ENCODE peak calls at places on chromosome 18, in five cellular contexts. Y, L, U, B and N are unnamed samples.

GRCh38 chr18:54825626-54826344 is 2.5 kb upstream of the RAB27B start:
- DNase-seq in Y (no peak), L (no peak), U (no peak), B (no peak), N (no peak)

GRCh38 chr18:50853863-50854271 is 25.1 kb upstream of the ME2 start:
- DNase-seq in Y (peak; percentile 87), L (no peak), U (peak; percentile 14), B (no peak), N (no peak)

GRCh38 chr18:44758821-44759624 is 78.3 kb downstream of the SETBP1 start:
- DNase-seq in Y (no peak), L (no peak), U (no peak), B (no peak), N (no peak)

GRCh38 chr18:11901826-11902438 is 6.2 kb downstream of the MPPE1 start:
- DNase-seq in Y (no peak), L (no peak), U (no peak), B (no peak), N (no peak)

GRCh38 chr18:80246656-80247402 is 485 bp downstream of the PARD6G start:
- DNase-seq in Y (peak; percentile 49), L (peak; percentile 16), U (no peak), B (no peak), N (no peak)

GRCh38 chr18:394997-395383 is 105.5 kb downstream of the COLEC12 start:
- DNase-seq in Y (peak; percentile 98), L (no peak), U (no peak), B (peak; percentile 35), N (peak; percentile 78)

GRCh38 chr18:50320719-50321118 is 33.2 kb upstream of the CXXC1 start:
- DNase-seq in Y (no peak), L (peak; percentile 7), U (no peak), B (no peak), N (no peak)

GRCh38 chr18:45169610-45170009 is 445.7 kb upstream of the SLC14A2 start:
- DNase-seq in Y (peak; percentile 96), L (no peak), U (no peak), B (no peak), N (peak; percentile 73)

GRCh38 chr18:46843372-46843771 is 73.9 kb downstream of the PIAS2 start:
- DNase-seq in Y (no peak), L (no peak), U (no peak), B (no peak), N (no peak)

GRCh38 chr18:9055185-9055584 is 47.3 kb upstream of the NDUFV2 start:
- DNase-seq in Y (peak; percentile 88), L (no peak), U (no peak), B (no peak), N (peak; percentile 45)

GRCh38 chr18:76498064-76498463 is 3.0 kb upstream of the ZNF516 start:
- DNase-seq in Y (no peak), L (no peak), U (no peak), B (no peak), N (no peak)

GRCh38 chr18:39990540-39990939 is 1964.5 kb upstream of the PIK3C3 start:
- DNase-seq in Y (no peak), L (no peak), U (no peak), B (no peak), N (no peak)

GRCh38 chr18:45847119-45847518 is 21.6 kb downstream of the SIGLEC15 start:
- DNase-seq in Y (no peak), L (no peak), U (no peak), B (no peak), N (no peak)

GRCh38 chr18:8696749-8697211 is 8.6 kb upstream of the MTCL1 start:
- DNase-seq in Y (peak; percentile 76), L (peak; percentile 69), U (peak; percentile 84), B (peak; percentile 63), N (peak; percentile 72)

GRCh38 chr18:73717570-73717969 is 430.1 kb downstream of the FBXO15 start:
- DNase-seq in Y (peak; percentile 42), L (no peak), U (no peak), B (no peak), N (no peak)

GRCh38 chr18:75915941-75916640 is 488.6 kb upstream of the SMIM21 start:
- DNase-seq in Y (no peak), L (no peak), U (no peak), B (peak; percentile 77), N (no peak)

GRCh38 chr18:21164746-21165145 is 53.1 kb upstream of the ROCK1 start:
- DNase-seq in Y (peak; percentile 45), L (no peak), U (no peak), B (no peak), N (no peak)

GRCh38 chr18:5966514-5966913 is 71.2 kb upstream of the TMEM200C start:
- DNase-seq in Y (peak; percentile 38), L (no peak), U (no peak), B (no peak), N (no peak)

GRCh38 chr18:9708057-9708881 is at the start of gene RAB31:
- DNase-seq in Y (peak; percentile 94), L (no peak), U (peak; percentile 76), B (peak; percentile 81), N (peak; percentile 63)

GRCh38 chr18:9210996-9211395 is 74.4 kb downstream of the ANKRD12 start:
- DNase-seq in Y (no peak), L (no peak), U (no peak), B (no peak), N (no peak)

GRCh38 chr18:2459886-2460285 is 111.4 kb downstream of the METTL4 start:
- DNase-seq in Y (peak; percentile 26), L (no peak), U (no peak), B (no peak), N (no peak)

GRCh38 chr18:69895081-69896047 is 52.3 kb downstream of the CD226 start:
- DNase-seq in Y (no peak), L (no peak), U (no peak), B (no peak), N (no peak)

GRCh38 chr18:54269924-54270844 is 867 bp downstream of the POLI start:
- DNase-seq in Y (peak; percentile 72), L (peak; percentile 34), U (peak; percentile 25), B (peak; percentile 19), N (peak; percentile 61)

GRCh38 chr18:9474103-9474982 is 970 bp upstream of the RALBP1 start:
- DNase-seq in Y (peak; percentile 91), L (peak; percentile 8), U (no peak), B (peak; percentile 80), N (no peak)

GRCh38 chr18:944440-944839 is 39.8 kb downstream of the ADCYAP1 start:
- DNase-seq in Y (peak; percentile 60), L (no peak), U (peak; percentile 65), B (no peak), N (peak; percentile 57)

GRCh38 chr18:32095156-32095555 is 3.5 kb downstream of the RNF138 start:
- DNase-seq in Y (no peak), L (no peak), U (no peak), B (no peak), N (no peak)
- H3K27ac ChIP-seq in Y (no peak overlapping the region), L (no peak overlapping the region), U (no peak overlapping the region), B (no peak overlapping the region), N (no peak overlapping the region)

GRCh38 chr18:23258566-23259265 is 123.4 kb downstream of the CABLES1 start:
- DNase-seq in Y (no peak), L (no peak), U (no peak), B (no peak), N (no peak)

GRCh38 chr18:23260932-23261590 is 125.8 kb downstream of the CABLES1 start:
- DNase-seq in Y (no peak), L (no peak), U (no peak), B (no peak), N (no peak)

GRCh38 chr18:23257153-23257552 is 121.9 kb downstream of the CABLES1 start:
- DNase-seq in Y (no peak), L (no peak), U (no peak), B (no peak), N (no peak)

GRCh38 chr18:23257686-23258565 is 122.6 kb downstream of the CABLES1 start:
- DNase-seq in Y (peak; percentile 87), L (no peak), U (no peak), B (no peak), N (no peak)

GRCh38 chr18:23259701-23260661 is 124.7 kb downstream of the CABLES1 start:
- DNase-seq in Y (peak; percentile 87), L (peak; percentile 15), U (peak; percentile 77), B (peak; percentile 84), N (peak; percentile 62)
- H3K4me3 ChIP-seq in Y (peak overlapping the region; percentile 45), L (peak overlapping the region; percentile 38), U (peak overlapping the region; percentile 48), B (peak overlapping the region; percentile 5), N (peak overlapping the region; percentile 1)

GRCh38 chr18:58253318-58253717 is 209.3 kb downstream of the NEDD4L start:
- DNase-seq in Y (no peak), L (no peak), U (no peak), B (no peak), N (no peak)

GRCh38 chr18:58256316-58257080 is 212.5 kb downstream of the NEDD4L start:
- DNase-seq in Y (no peak), L (no peak), U (no peak), B (no peak), N (no peak)

GRCh38 chr18:58255701-58256311 is 211.8 kb downstream of the NEDD4L start:
- DNase-seq in Y (no peak), L (no peak), U (no peak), B (no peak), N (no peak)

GRCh38 chr18:58253871-58254270 is 209.8 kb downstream of the NEDD4L start:
- DNase-seq in Y (no peak), L (no peak), U (peak; percentile 12), B (no peak), N (no peak)

DNA sequence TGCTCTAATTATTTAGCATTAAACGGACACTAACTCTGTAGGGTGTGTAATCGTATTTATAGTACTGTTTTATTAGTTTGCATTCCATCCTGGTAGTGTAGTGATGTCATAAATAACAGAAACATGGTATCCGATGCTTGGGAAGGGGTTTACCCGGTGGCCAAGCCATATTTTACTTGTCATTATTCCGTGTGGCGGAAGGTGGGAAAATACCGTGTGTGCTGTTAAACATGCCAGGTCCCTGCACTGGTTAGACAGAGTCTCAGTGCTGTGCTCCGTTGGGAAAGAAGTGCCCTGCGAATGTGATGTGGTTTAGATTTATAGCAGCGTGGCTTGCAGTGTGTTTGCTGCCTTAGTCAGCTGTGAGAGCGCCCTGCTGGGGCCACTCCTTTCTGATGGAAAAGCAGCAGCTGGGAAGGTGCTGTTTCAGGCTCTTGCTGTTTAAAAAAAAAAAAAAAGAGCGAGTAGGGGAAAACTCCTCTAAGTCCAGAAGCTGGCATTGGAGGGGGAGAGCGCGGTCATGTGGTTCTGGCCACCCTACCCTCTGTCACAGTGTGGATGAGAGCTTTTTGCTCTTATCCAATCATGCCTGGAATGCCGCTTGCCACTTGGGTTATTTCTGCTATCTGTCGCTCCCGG is 211.0 kb downstream of the NEDD4L start:
- DNase-seq in Y (no peak), L (no peak), U (no peak), B (no peak), N (peak; percentile 45)
- H3K27ac ChIP-seq in Y (no peak overlapping the region), L (no peak overlapping the region), U (no peak overlapping the region), B (no peak overlapping the region), N (peak overlapping the region; percentile 41)

DNA sequence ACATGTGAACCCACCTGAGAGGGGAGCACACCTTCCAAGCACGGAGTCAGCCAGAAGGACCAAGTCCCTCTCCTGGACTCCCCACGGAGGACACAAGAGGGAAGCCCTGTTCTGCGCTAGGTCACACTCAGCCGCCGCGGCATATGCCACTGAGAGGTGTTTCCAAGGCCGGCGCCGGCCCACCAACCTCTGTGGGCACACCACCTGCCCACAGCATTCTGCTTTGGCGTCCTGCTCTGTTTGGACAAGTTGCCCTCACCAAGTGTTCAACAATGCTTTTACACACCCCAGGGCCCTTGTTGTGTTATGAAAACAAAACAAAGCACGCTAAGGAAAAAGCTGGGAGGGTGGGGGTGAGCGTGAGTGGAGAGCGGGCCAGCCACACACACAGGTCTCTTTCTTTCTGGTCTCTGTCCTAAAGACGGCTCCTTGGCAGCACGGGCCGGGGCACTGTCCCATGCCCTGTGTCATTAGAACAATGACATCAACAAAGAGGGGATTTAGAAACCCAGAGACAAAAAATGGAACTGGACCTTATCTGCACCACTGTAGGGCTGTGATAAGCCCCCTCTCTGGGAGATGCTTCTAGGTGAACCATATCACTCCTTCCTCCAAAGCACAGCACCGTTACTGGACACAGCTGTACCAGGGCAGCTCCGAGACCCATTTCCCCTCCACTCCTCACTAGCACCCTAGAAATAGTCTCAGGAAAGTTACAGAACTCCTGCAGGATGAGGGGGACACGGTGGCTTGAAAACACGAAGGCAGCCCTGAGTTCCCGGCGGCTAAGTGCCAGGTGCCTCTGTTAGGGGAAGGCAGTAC is 17.0 kb downstream of the SMAD7 start:
- DNase-seq in Y (peak; percentile 41), L (no peak), U (no peak), B (no peak), N (peak; percentile 85)
- H3K4me3 ChIP-seq in Y (peak overlapping the region; percentile 34), L (peak overlapping the region; percentile 18), U (no peak overlapping the region), B (no peak overlapping the region), N (no peak overlapping the region)